ENCODE peak calls at places on chromosomes 5 and 9, in eight cellular contexts. I is neural progenitor cell, Z is fibroblast of lung, M is GM23248, J is IMR-90, C is astrocyte, O is K562, F is Karpas-422. V is an unnamed sample.

GRCh38 chr9:120386390-120387131 is 193.4 kb downstream of the CDK5RAP2 start:
- DNase-seq in Z (peak; percentile 65), C (peak; percentile 44), F (no peak), M (no peak), I (no peak), J (no peak), O (no peak), V (no peak)

GRCh38 chr5:132054697-132055440 is 5.6 kb upstream of the IL3 start:
- DNase-seq in F (no peak), Z (no peak), O (no peak), C (no peak), I (no peak), J (no peak), M (no peak), V (no peak)

GRCh38 chr9:126857261-126857960 is 3.0 kb upstream of the ZBTB34 start:
- DNase-seq in F (no peak), Z (no peak), J (no peak), C (no peak), I (no peak), M (no peak), O (no peak), V (no peak)

GRCh38 chr5:96691503-96692303 is 29.5 kb downstream of the CAST start:
- DNase-seq in C (no peak), I (no peak), F (no peak), J (peak; percentile 51), O (no peak), M (peak; percentile 75), Z (peak; percentile 45), V (no peak)

GRCh38 chr5:142110046-142110531 is 1.5 kb downstream of the NDFIP1 start:
- DNase-seq in M (peak; percentile 67), O (no peak), Z (peak; percentile 72), I (no peak), F (peak; percentile 57), J (peak; percentile 59), C (peak; percentile 22), V (no peak)

GRCh38 chr9:122498883-122499288 is 11.7 kb upstream of the OR1J2 start:
- DNase-seq in Z (peak; percentile 37), O (peak; percentile 31), J (peak; percentile 43), I (peak; percentile 24), M (peak; percentile 73), C (peak; percentile 8), F (peak; percentile 79), V (peak; percentile 83)

GRCh38 chr5:160548949-160549665 is 127.5 kb downstream of the PTTG1 start:
- DNase-seq in Z (no peak), F (no peak), M (peak; percentile 23), J (no peak), O (no peak), I (no peak), C (peak; percentile 67), V (no peak)

GRCh38 chr5:180629703-180630382 is 19.6 kb downstream of the FLT4 start:
- DNase-seq in M (no peak), O (no peak), F (no peak), Z (no peak), I (no peak), C (no peak), J (no peak), V (no peak)

GRCh38 chr9:123959787-123960186 is 29.9 kb upstream of the DENND1A start:
- DNase-seq in Z (no peak), J (no peak), M (no peak), C (no peak), F (no peak), O (no peak), I (no peak), V (no peak)

GRCh38 chr5:93578179-93578812 is 2.7 kb downstream of the NR2F1-AS1 start:
- DNase-seq in O (no peak), C (peak; percentile 65), F (no peak), M (no peak), I (peak; percentile 72), J (peak; percentile 74), Z (peak; percentile 82), V (no peak)

GRCh38 chr9:137218754-137219271 is 3.2 kb downstream of the RNF208 start:
- DNase-seq in J (peak; percentile 34), I (no peak), F (no peak), C (peak; percentile 18), Z (no peak), M (peak; percentile 53), O (peak; percentile 65), V (no peak)

GRCh38 chr9:74609671-74610416 is 112.7 kb downstream of the RORB start:
- DNase-seq in Z (no peak), C (no peak), O (no peak), M (no peak), F (peak; percentile 85), I (peak; percentile 8), J (no peak), V (no peak)

GRCh38 chr5:40258205-40258604 is 421.5 kb upstream of the PTGER4 start:
- DNase-seq in M (no peak), F (no peak), Z (no peak), J (no peak), I (no peak), C (no peak), O (no peak), V (no peak)

GRCh38 chr9:35521708-35522107 is 31.8 kb downstream of the RUSC2 start:
- DNase-seq in M (peak; percentile 78), O (no peak), I (no peak), C (peak; percentile 94), J (peak; percentile 88), Z (peak; percentile 26), F (no peak), V (no peak)

GRCh38 chr9:35522189-35522588 is 32.3 kb downstream of the RUSC2 start:
- DNase-seq in I (no peak), M (peak; percentile 42), O (no peak), F (no peak), C (no peak), J (no peak), Z (no peak), V (no peak)

GRCh38 chr9:35520404-35520790 is 30.5 kb downstream of the RUSC2 start:
- DNase-seq in J (peak; percentile 76), Z (no peak), M (peak; percentile 16), O (no peak), F (no peak), C (no peak), I (no peak), V (no peak)

GRCh38 chr9:35519697-35520403 is 29.9 kb downstream of the RUSC2 start:
- DNase-seq in O (no peak), J (no peak), Z (no peak), I (no peak), M (peak; percentile 59), F (no peak), C (peak; percentile 47), V (no peak)

DNA sequence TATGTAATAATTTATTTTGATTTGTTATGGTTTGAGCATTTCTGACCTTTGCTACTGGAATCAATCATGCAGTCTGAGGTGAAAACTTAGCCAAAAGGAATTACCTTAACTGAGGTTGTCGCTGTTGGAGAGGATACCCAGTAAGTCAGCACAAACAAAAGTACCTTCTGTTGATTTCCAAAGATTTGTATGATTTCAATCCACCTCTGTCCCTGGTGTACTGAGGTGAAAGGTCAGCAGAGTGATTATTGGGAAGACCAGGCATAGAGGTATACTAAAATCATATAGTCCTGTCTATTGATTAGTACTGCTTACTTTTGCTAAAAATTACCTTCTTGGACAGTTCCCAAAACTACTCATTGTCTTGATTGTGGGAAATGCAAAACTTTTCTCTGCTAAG is 32.8 kb downstream of the RUSC2 start:
- DNase-seq in F (no peak), I (no peak), O (no peak), J (no peak), M (no peak), C (no peak), Z (no peak), V (no peak)
- H3K4me1 ChIP-seq in F (no peaks in the 10 kb centered on the region), I (peaks cover 18% of the 10 kb centered on the region), O (no peaks in the 10 kb centered on the region), J (peaks cover 39% of the 10 kb centered on the region), M (peaks cover 87% of the 10 kb centered on the region), C (peaks cover 61% of the 10 kb centered on the region), Z (peaks cover 38% of the 10 kb centered on the region), V (peaks cover 9% of the 10 kb centered on the region)

GRCh38 chr9:4226331-4227250 is 73.3 kb downstream of the GLIS3 start:
- DNase-seq in I (no peak), M (no peak), C (no peak), J (peak; percentile 16), Z (no peak), O (no peak), F (no peak), V (no peak)

GRCh38 chr9:4228142-4228541 is 71.7 kb downstream of the GLIS3 start:
- DNase-seq in I (no peak), C (no peak), F (no peak), O (no peak), M (no peak), Z (no peak), J (no peak), V (no peak)

GRCh38 chr9:4229252-4229651 is 70.6 kb downstream of the GLIS3 start:
- DNase-seq in I (no peak), M (no peak), O (no peak), C (no peak), J (no peak), F (no peak), Z (no peak), V (no peak)

GRCh38 chr9:4225291-4226119 is 74.4 kb downstream of the GLIS3 start:
- DNase-seq in Z (peak; percentile 52), J (peak; percentile 95), C (peak; percentile 99), O (no peak), M (peak; percentile 93), I (no peak), F (peak; percentile 57), V (no peak)

DNA sequence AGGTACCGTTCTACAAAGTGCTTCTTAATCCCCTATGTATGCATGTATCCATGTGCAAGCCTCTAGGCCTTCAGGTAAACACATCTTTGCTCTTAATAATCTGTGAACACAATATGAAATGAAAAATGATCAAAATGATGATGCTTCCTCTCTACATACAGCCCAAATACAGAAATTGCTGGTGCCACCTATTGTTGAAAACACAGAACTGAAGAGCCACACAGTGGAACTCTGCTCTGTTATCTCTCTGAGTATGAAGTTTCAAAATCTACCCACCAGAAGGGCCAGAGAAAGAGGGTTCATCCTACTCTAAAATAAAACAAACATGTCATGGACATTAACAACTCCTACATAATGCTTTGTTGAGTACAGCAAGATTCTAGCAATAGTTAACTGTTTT is 71.3 kb downstream of the GLIS3 start:
- DNase-seq in F (peak; percentile 56), C (no peak), M (peak; percentile 63), I (no peak), J (peak; percentile 59), Z (peak; percentile 70), O (no peak), V (no peak)
- H3K9ac ChIP-seq in F (no peak overlapping the region), C (peak overlapping the region; percentile 19), M (no peak overlapping the region), I (no peak overlapping the region), J (no peak overlapping the region), Z (no peak overlapping the region), O (no peak overlapping the region), V (no peak overlapping the region)

DNA sequence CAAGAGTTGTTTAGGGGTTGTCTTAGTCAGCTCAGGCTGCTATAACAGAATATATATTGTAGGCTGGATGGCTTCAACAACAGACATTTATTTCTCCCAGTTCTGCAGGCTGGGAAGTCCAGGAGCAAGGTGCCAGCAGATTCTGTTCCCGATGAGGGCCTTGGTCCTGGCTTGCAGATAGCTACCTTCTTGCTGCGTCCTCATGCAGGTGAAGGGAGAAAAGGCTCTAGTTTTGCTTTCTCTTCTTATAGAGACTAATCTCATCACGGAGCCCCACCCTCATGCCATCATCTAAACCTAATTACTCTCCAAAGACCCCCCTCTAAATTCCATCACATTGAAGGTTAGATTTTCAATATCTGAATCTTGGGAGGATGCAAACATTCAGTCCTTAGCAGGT is 246.0 kb upstream of the ANKRD55 start:
- DNase-seq in I (no peak), O (no peak), Z (no peak), F (no peak), C (no peak), J (no peak), M (no peak), V (no peak)
- H3K4me1 ChIP-seq in I (peaks cover 15% of the 10 kb centered on the region), O (peaks cover 13% of the 10 kb centered on the region), Z (peaks cover 5% of the 10 kb centered on the region), F (peaks cover 42% of the 10 kb centered on the region), C (peaks cover 15% of the 10 kb centered on the region), J (peaks cover 29% of the 10 kb centered on the region), M (peaks cover 4% of the 10 kb centered on the region), V (no peaks in the 10 kb centered on the region)

GRCh38 chr5:72145351-72145750 is 38.1 kb downstream of the MAP1B start:
- DNase-seq in M (peak; percentile 42), J (no peak), Z (no peak), I (no peak), C (no peak), O (no peak), F (no peak), V (no peak)
- H3K9ac ChIP-seq in M (no peak overlapping the region), J (no peak overlapping the region), Z (no peak overlapping the region), I (no peak overlapping the region), C (no peak overlapping the region), O (no peak overlapping the region), F (no peak overlapping the region), V (no peak overlapping the region)

V was measured in NT2/D1.